ENCODE peak calls at places on chromosomes 11 and 22, in seven cellular contexts. G is suprapubic skin, R is heart right ventricle, L is IMR-90, E is astrocyte of the spinal cord, C is fibroblast of lung, M is fibroblast of the aortic adventitia. Q is an unnamed sample.

GRCh38 chr11:96061094-96061493 is 137.2 kb upstream of the MTMR2 start:
- DNase-seq in G (no peak), R (no peak), L (no peak), E (no peak), C (no peak), M (no peak), Q (no peak)

GRCh38 chr22:41347066-41347859 is 34.5 kb upstream of the TEF start:
- DNase-seq in G (no peak), R (peak; percentile 55), L (no peak), E (no peak), C (no peak), M (no peak), Q (no peak)

GRCh38 chr11:64088159-64089026 is 52.7 kb downstream of the FLRT1 start:
- DNase-seq in G (no peak), R (no peak), L (no peak), E (no peak), C (no peak), M (no peak), Q (no peak)

GRCh38 chr11:113278925-113279324 is 35.5 kb upstream of the TTC12 start:
- DNase-seq in G (no peak), R (no peak), L (no peak), E (no peak), C (no peak), M (peak; percentile 4), Q (no peak)

GRCh38 chr11:65254724-65255123 is 7.0 kb upstream of the POLA2 start:
- DNase-seq in G (no peak), R (no peak), L (peak; percentile 24), E (no peak), C (no peak), M (no peak), Q (no peak)

GRCh38 chr11:63769044-63769718 is 606 bp upstream of the ZFTA start:
- DNase-seq in G (peak; percentile 70), R (peak; percentile 68), L (no peak), E (peak; percentile 36), C (no peak), M (no peak), Q (peak; percentile 24)

GRCh38 chr11:73239111-73239521 is 21.0 kb downstream of the P2RY2 start:
- DNase-seq in G (peak; percentile 42), R (no peak), L (no peak), E (no peak), C (no peak), M (no peak), Q (no peak)

GRCh38 chr11:25038131-25038530 is 541.3 kb downstream of the LUZP2 start:
- DNase-seq in G (no peak), R (no peak), L (no peak), E (no peak), C (no peak), M (no peak), Q (no peak)

GRCh38 chr11:32723332-32723731 is 71.1 kb downstream of the CCDC73 start:
- DNase-seq in G (no peak), R (no peak), L (no peak), E (no peak), C (no peak), M (peak; percentile 27), Q (no peak)

GRCh38 chr22:37304595-37305343 is 22.5 kb downstream of the CYTH4 start:
- DNase-seq in G (no peak), R (no peak), L (peak; percentile 69), E (peak; percentile 53), C (peak; percentile 39), M (no peak), Q (no peak)

GRCh38 chr22:20951932-20952380 is 15.1 kb upstream of the AIFM3 start:
- DNase-seq in G (no peak), R (no peak), L (no peak), E (no peak), C (no peak), M (no peak), Q (no peak)

GRCh38 chr11:7486731-7487130 is 1.4 kb downstream of the OLFML1 start:
- DNase-seq in G (no peak), R (peak; percentile 22), L (no peak), E (no peak), C (peak; percentile 44), M (peak; percentile 40), Q (no peak)

DNA sequence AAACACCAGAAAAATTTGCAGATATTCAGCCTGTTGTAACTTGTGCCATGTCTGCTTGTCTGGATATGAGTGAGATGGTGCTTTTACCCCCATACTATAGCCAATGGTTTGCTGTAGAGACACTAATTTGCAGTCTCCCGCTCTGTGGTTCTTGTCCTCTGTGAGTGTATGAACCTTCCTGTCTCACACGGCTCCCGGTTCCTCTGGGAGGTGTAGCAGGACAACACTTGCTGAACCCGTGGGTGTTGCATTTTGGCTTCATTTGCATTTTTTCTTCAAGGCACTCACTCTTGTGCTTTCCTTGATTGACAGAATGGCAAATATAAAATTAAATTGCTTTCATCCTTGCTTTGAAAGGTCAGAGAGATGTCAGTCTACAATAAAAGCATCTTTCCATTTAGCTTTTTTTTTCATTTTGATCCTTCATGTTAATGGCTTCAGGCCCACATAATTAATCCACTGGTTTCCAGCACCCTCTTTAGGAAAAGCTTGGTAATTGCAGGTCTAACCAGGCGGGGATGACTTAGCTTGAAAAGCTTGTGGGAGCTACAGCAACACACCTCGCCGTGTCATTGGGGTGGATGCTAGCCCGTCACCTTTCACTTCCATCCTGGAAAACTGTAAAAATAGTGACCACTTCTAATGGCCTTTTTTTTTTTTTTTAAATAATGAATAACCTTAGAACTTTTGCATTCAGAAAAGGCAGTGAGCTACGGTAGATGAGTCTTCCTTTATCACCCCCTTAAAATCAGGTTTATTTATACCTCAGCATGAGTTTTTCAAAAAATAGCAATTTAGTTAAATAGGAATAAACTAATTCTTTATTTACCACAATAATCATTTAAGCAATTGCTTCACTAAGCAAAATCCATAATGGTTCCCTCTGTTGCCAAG is 27.4 kb upstream of the ST14 start:
- DNase-seq in G (no peak), R (no peak), L (peak; percentile 66), E (peak; percentile 73), C (peak; percentile 74), M (peak; percentile 81), Q (peak; percentile 34)
- TF ChIP-seq CTCF in G (peak; percentile 81), R (peak; percentile 85), L (peak; percentile 90), E (peak; percentile 84), C (peak; percentile 88), M (peak; percentile 83), Q (peak; percentile 81)

DNA sequence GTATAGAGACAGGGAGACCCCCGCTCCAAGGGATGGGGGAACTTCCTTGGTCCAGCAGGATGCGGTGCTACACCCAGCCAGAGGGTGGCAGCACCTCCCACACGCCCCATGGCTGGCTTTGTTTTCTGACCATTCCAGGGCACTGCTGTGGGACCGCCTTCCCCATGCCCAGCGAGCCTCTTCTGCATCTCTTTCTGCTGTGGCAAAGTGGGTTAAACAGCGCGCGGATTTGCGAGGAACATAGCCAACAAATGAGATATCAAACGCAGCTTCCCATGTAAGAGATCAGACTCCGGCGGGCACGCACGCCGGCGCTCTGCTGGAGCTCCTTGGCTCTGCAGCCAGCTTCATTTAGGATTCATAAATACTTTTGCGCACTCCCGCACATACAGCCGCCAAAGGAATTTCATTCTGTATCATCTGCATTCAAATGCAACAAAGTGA is 485.8 kb upstream of the CADM1 start:
- DNase-seq in G (no peak), R (peak; percentile 27), L (no peak), E (no peak), C (no peak), M (no peak), Q (peak; percentile 44)
- TF ChIP-seq CTCF in G (no peak), R (peak; percentile 76), L (peak; percentile 28), E (peak; percentile 40), C (peak; percentile 47), M (no peak), Q (peak; percentile 74)

GRCh38 chr11:67238894-67239794 is 27.1 kb upstream of the GRK2 start:
- DNase-seq in G (no peak), R (no peak), L (peak; percentile 26), E (no peak), C (peak; percentile 9), M (no peak), Q (no peak)

GRCh38 chr11:67237574-67237973 is 28.7 kb upstream of the GRK2 start:
- DNase-seq in G (no peak), R (no peak), L (no peak), E (no peak), C (no peak), M (no peak), Q (no peak)

GRCh38 chr11:67242548-67242947 is 23.7 kb upstream of the GRK2 start:
- DNase-seq in G (no peak), R (no peak), L (no peak), E (no peak), C (no peak), M (no peak), Q (no peak)

GRCh38 chr11:67240575-67241389 is 25.5 kb upstream of the GRK2 start:
- DNase-seq in G (peak; percentile 80), R (peak; percentile 42), L (peak; percentile 75), E (peak; percentile 73), C (peak; percentile 63), M (peak; percentile 76), Q (no peak)

DNA sequence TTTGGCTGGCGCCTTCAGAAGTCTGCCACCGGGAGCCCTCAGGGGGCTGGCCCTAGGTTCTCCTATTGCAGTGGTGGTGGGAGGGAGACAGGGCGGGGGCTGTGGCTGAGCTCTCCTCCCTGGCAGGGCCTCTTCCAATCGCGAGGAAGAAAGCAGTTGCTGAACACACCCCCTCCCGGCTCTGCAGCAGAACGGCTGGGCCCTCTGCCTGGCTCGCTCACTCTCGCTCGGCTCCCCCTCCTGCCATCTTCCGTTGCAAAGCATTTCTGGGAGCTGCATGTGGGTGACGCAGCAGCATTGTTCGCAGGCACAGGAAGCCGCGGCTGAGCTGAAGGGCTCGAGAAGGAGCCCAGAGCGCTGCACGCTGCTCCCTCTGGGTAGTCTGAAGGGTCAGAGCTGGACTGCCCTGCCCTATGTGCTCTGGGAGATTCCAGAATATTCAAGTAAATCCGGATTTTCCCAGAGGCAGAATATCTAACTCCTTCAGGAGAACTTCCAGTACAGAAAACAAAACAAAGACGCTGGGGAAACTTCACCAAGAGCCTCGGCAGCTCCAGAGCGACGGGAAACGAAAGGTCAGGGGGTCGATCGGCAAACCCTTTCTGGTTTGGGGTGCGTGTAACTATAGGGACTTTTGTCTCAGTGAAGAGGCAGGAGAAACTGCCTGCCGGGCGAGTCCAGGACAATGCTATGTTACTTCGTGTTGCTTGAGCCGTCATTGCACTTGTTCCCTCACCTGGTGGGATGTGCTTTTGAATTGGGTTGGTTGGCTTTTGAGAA is 26.3 kb upstream of the GRK2 start:
- DNase-seq in G (peak; percentile 98), R (peak; percentile 94), L (peak; percentile 99), E (peak; percentile 99), C (peak; percentile 98), M (peak; percentile 98), Q (peak; percentile 87)
- TF ChIP-seq CTCF in G (no peak), R (no peak), L (no peak), E (peak; percentile 24), C (no peak), M (peak; percentile 28), Q (no peak)

GRCh38 chr11:70503878-70504240 is 105.5 kb downstream of the CTTN start:
- DNase-seq in G (no peak), R (no peak), L (no peak), E (no peak), C (no peak), M (no peak), Q (no peak)
- TF ChIP-seq CTCF in G (no peak), R (peak; percentile 20), L (peak; percentile 7), E (peak; percentile 38), C (no peak), M (no peak), Q (peak; percentile 35)

GRCh38 chr11:35619754-35620640 is 1.7 kb downstream of the FJX1 start:
- DNase-seq in G (no peak), R (peak; percentile 24), L (peak; percentile 45), E (peak; percentile 46), C (peak; percentile 25), M (no peak), Q (peak; percentile 69)
- TF ChIP-seq CTCF in G (no peak), R (no peak), L (peak; percentile 5), E (peak; percentile 3), C (no peak), M (peak; percentile 15), Q (no peak)

Q was measured in neural crest cell.